ENCODE peak calls at places on chromosomes 16 and 17, in ten cellular contexts. E, C, V, P, H, D, Y, X, R and Q are unnamed samples.

GRCh38 chr17:77385750-77386501 is 245.2 kb downstream of the SEC14L1 start:
- DNase-seq in E (no peak), C (no peak), V (peak; percentile 75), P (no peak), H (peak; percentile 67), D (peak; percentile 61), Y (no peak), X (peak; percentile 25), R (no peak), Q (no peak)

GRCh38 chr17:7356072-7356549 is 1.2 kb downstream of the TMEM95 start:
- DNase-seq in E (peak; percentile 93), C (peak; percentile 83), V (peak; percentile 63), P (no peak), H (peak; percentile 84), D (peak; percentile 80), Y (peak; percentile 89), X (peak; percentile 69), R (peak; percentile 73), Q (peak; percentile 73)

GRCh38 chr17:51901242-51901641 is 257.3 kb downstream of the CA10 start:
- DNase-seq in E (no peak), C (no peak), V (no peak), P (no peak), H (no peak), D (no peak), Y (no peak), X (no peak), R (no peak), Q (no peak)

GRCh38 chr17:63491976-63492575 is 15.2 kb downstream of the ACE start:
- DNase-seq in E (no peak), C (no peak), V (no peak), P (no peak), H (no peak), D (no peak), Y (no peak), X (no peak), R (no peak), Q (no peak)

GRCh38 chr17:64200080-64201042 is 62.7 kb downstream of the TEX2 start:
- DNase-seq in E (no peak), C (no peak), V (peak; percentile 50), P (no peak), H (no peak), D (no peak), Y (no peak), X (no peak), R (no peak), Q (peak; percentile 44)

GRCh38 chr16:60295451-60295850 is 1561.3 kb upstream of the GOT2 start:
- DNase-seq in E (no peak), C (no peak), V (no peak), P (no peak), H (no peak), D (no peak), Y (no peak), X (no peak), R (no peak), Q (no peak)

GRCh38 chr17:69485901-69486643 is 71.6 kb downstream of the MAP2K6 start:
- DNase-seq in E (no peak), C (no peak), V (peak; percentile 39), P (no peak), H (no peak), D (no peak), Y (no peak), X (peak; percentile 10), R (no peak), Q (peak; percentile 4)

GRCh38 chr16:35908942-35909341 is 2449.5 kb downstream of the TP53TG3F start:
- DNase-seq in E (no peak), C (peak; percentile 32), V (no peak), P (no peak), H (no peak), D (no peak), Y (no peak), X (no peak), R (no peak), Q (peak; percentile 19)

GRCh38 chr16:5903797-5904196 is 806.2 kb upstream of the EEF2KMT start:
- DNase-seq in E (no peak), C (no peak), V (no peak), P (no peak), H (no peak), D (no peak), Y (no peak), X (no peak), R (no peak), Q (no peak)

GRCh38 chr17:47184671-47185070 is 4.4 kb downstream of the CDC27 start:
- DNase-seq in E (no peak), C (no peak), V (peak; percentile 15), P (no peak), H (no peak), D (no peak), Y (no peak), X (no peak), R (no peak), Q (no peak)

GRCh38 chr17:29169806-29170591 is 10.2 kb downstream of the MYO18A start:
- DNase-seq in E (peak; percentile 61), C (no peak), V (no peak), P (no peak), H (no peak), D (no peak), Y (no peak), X (no peak), R (no peak), Q (no peak)

GRCh38 chr17:45131616-45132301 is 556 bp downstream of the PLCD3 start:
- DNase-seq in E (peak; percentile 90), C (no peak), V (no peak), P (no peak), H (peak; percentile 70), D (peak; percentile 53), Y (no peak), X (peak; percentile 49), R (peak; percentile 29), Q (peak; percentile 71)

GRCh38 chr17:2123467-2124251 is 68.8 kb downstream of the HIC1 start:
- DNase-seq in E (no peak), C (no peak), V (no peak), P (no peak), H (no peak), D (no peak), Y (no peak), X (peak; percentile 55), R (no peak), Q (peak; percentile 40)

GRCh38 chr16:89200850-89201466 is 621 bp upstream of the SLC22A31 start:
- DNase-seq in E (no peak), C (no peak), V (no peak), P (no peak), H (no peak), D (no peak), Y (no peak), X (no peak), R (no peak), Q (no peak)

GRCh38 chr17:17994271-17994670 is 21.6 kb downstream of the DRC3 start:
- DNase-seq in E (peak; percentile 71), C (peak; percentile 15), V (peak; percentile 38), P (no peak), H (peak; percentile 37), D (peak; percentile 31), Y (peak; percentile 62), X (peak; percentile 31), R (no peak), Q (peak; percentile 54)

GRCh38 chr16:1960665-1961630 is 1.6 kb downstream of the NDUFB10 start:
- DNase-seq in E (no peak), C (peak; percentile 64), V (peak; percentile 48), P (no peak), H (no peak), D (no peak), Y (no peak), X (peak; percentile 39), R (no peak), Q (peak; percentile 70)

GRCh38 chr16:85846461-85846860 is 47.0 kb downstream of the COX4I1 start:
- DNase-seq in E (no peak), C (no peak), V (no peak), P (no peak), H (no peak), D (no peak), Y (no peak), X (no peak), R (no peak), Q (no peak)

DNA sequence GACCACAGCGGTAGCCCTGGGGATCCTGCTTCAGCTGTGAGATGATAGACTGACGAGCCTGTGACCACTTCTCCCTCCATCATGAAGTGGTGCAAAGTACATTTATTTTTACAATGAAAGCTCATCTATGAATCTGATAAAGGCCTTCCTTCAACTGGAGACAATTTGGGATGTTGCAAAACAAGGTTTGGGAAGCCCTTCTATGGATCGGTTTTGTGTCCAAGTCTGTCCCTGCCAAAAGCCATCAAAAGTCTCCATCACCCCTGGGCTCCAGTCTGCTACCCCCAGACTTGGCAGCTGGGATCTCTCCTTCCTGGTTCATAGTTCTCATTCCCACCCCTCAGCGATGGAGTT is 1.9 kb downstream of the ZACN start:
- DNase-seq in E (no peak), C (no peak), V (no peak), P (no peak), H (no peak), D (no peak), Y (no peak), X (no peak), R (no peak), Q (no peak)
- H3K4me3 ChIP-seq in E (no peak overlapping the region), C (no peak overlapping the region), V (no peak overlapping the region), P (no peak overlapping the region), H (no peak overlapping the region), D (no peak overlapping the region), Y (no peak overlapping the region), X (no peak overlapping the region), R (no peak overlapping the region), Q (no peak overlapping the region)

GRCh38 chr16:24007934-24008333 is 172.2 kb downstream of the PRKCB start:
- DNase-seq in E (no peak), C (no peak), V (no peak), P (no peak), H (no peak), D (no peak), Y (no peak), X (no peak), R (no peak), Q (no peak)
- H3K4me1 ChIP-seq in E (no peaks in the 10 kb centered on the region), C (no peaks in the 10 kb centered on the region), V (no peaks in the 10 kb centered on the region), P (no peaks in the 10 kb centered on the region), H (no peaks in the 10 kb centered on the region), D (no peaks in the 10 kb centered on the region), Y (no peaks in the 10 kb centered on the region), X (no peaks in the 10 kb centered on the region), R (peaks cover 7% of the 10 kb centered on the region), Q (no peaks in the 10 kb centered on the region)

DNA sequence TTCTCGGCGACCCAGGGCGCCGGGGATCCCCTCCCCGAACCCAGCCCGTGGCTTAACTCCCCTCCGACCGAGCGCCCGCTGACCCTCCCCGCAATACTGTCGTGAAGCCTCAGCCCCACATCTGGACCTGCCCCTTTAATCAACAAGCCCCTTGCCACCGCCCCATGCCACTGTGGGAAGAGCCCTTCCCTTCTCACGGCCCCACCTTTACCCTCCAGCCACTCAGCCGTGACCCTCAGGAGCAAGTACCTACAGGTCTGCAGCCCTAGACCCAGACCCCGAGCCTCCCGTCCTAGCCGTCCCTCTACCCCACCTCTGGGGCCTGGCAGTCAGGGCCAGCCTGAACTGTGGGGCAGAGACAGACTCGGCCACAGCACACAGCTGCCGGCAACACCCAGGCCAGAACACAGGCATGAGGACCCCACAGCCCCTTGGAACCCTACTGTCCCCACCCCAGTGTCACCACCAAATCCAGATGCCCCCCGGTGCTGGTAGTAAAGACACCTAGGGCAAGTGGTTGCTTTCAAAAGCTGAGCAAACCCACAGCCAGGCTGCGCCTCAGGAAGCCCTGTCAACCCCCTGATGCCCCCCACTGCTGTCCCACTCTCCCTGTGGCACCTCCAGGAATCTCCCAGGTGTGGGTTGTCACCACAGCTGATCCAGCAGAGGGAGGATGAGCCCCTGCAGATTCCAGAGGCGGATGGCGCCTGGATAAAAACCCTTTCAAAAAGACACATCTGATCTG is 1.4 kb downstream of the NXPH3 start:
- DNase-seq in E (peak; percentile 73), C (no peak), V (no peak), P (no peak), H (no peak), D (no peak), Y (no peak), X (no peak), R (no peak), Q (no peak)
- H3K4me3 ChIP-seq in E (peak overlapping the region; percentile 76), C (no peak overlapping the region), V (no peak overlapping the region), P (peak overlapping the region; percentile 95), H (peak overlapping the region; percentile 76), D (peak overlapping the region; percentile 82), Y (peak overlapping the region; percentile 53), X (peak overlapping the region; percentile 70), R (no peak overlapping the region), Q (peak overlapping the region; percentile 59)

GRCh38 chr16:70746040-70746707 is 54.8 kb downstream of the VAC14 start:
- DNase-seq in E (peak; percentile 95), C (peak; percentile 51), V (peak; percentile 85), P (peak; percentile 88), H (no peak), D (peak; percentile 50), Y (peak; percentile 68), X (peak; percentile 36), R (no peak), Q (no peak)
- H3K4me1 ChIP-seq in E (no peaks in the 10 kb centered on the region), C (peaks cover 29% of the 10 kb centered on the region), V (peaks cover 58% of the 10 kb centered on the region), P (peaks cover 70% of the 10 kb centered on the region), H (peaks cover 40% of the 10 kb centered on the region), D (peaks cover 66% of the 10 kb centered on the region), Y (peaks cover 68% of the 10 kb centered on the region), X (peaks cover 21% of the 10 kb centered on the region), R (no peaks in the 10 kb centered on the region), Q (peaks cover 41% of the 10 kb centered on the region)